ENCODE peak calls at places on chromosomes 6 and 20, in six cellular contexts. C is transverse colon, V is stomach, E is K562, R is tibial nerve, L is A549. B is an unnamed sample. For H3K4me1, the result is how much of the 10 kb centered on the place peaks cover.

GRCh38 chr6:1310628-1311399 is 1.1 kb upstream of the FOXQ1 start:
- DNase-seq in C (peak), V (peak), E (no peak), R (no peak), L (peak), B (no peak)

GRCh38 chr6:68134796-68135195 is 500.3 kb upstream of the ADGRB3 start:
- DNase-seq in C (no peak), V (no peak), E (no peak), R (no peak), L (no peak), B (no peak)

GRCh38 chr6:71258078-71258866 is 30.3 kb upstream of the OGFRL1 start:
- DNase-seq in C (no peak), V (no peak), E (no peak), R (no peak), L (no peak), B (no peak)

GRCh38 chr6:44151348-44152108 is 7.1 kb upstream of the CAPN11 start:
- DNase-seq in C (peak), V (peak), E (peak), R (peak), L (peak), B (peak)

GRCh38 chr6:134065706-134066105 is 13.3 kb upstream of the SLC2A12 start:
- DNase-seq in C (no peak), V (no peak), E (peak), R (no peak), L (peak), B (no peak)

GRCh38 chr20:39390186-39390585 is 428.0 kb downstream of the DHX35 start:
- DNase-seq in C (no peak), V (no peak), E (no peak), R (no peak), L (no peak), B (no peak)

GRCh38 chr6:27839303-27840081 is 72.7 kb downstream of the OR2B2 start:
- DNase-seq in C (peak), V (peak), E (no peak), R (peak), L (peak), B (no peak)

GRCh38 chr20:48310312-48310711 is 517.5 kb downstream of the PREX1 start:
- DNase-seq in C (no peak), V (no peak), E (no peak), R (no peak), L (no peak), B (no peak)

GRCh38 chr6:100889351-100889750 is 8.2 kb upstream of the ASCC3 start:
- DNase-seq in C (no peak), V (no peak), E (no peak), R (no peak), L (no peak), B (no peak)

GRCh38 chr20:1898496-1899168 is 3.4 kb downstream of the SIRPA start:
- DNase-seq in C (no peak), V (no peak), E (no peak), R (no peak), L (no peak), B (no peak)

GRCh38 chr6:132122871-132123270 is 171.7 kb upstream of the CCN2 start:
- DNase-seq in C (no peak), V (no peak), E (no peak), R (no peak), L (no peak), B (no peak)

GRCh38 chr20:48502758-48503157 is 325.0 kb downstream of the PREX1 start:
- DNase-seq in C (no peak), V (no peak), E (no peak), R (no peak), L (no peak), B (no peak)

GRCh38 chr20:1631309-1632227 is 11.8 kb upstream of the SIRPB1 start:
- DNase-seq in C (no peak), V (no peak), E (no peak), R (no peak), L (no peak), B (no peak)

GRCh38 chr6:75326557-75327258 is 42.1 kb upstream of the TMEM30A start:
- DNase-seq in C (no peak), V (no peak), E (no peak), R (no peak), L (peak), B (no peak)

GRCh38 chr6:124273701-124274100 is 470.0 kb downstream of the NKAIN2 start:
- DNase-seq in C (no peak), V (no peak), E (no peak), R (no peak), L (no peak), B (no peak)

GRCh38 chr20:59644371-59644939 is 40.1 kb downstream of the PHACTR3 start:
- DNase-seq in C (no peak), V (peak), E (no peak), R (no peak), L (no peak), B (peak)

GRCh38 chr6:34295721-34296120 is 46.9 kb upstream of the SMIM29 start:
- DNase-seq in C (no peak), V (no peak), E (no peak), R (no peak), L (no peak), B (no peak)

GRCh38 chr6:7996538-7997225 is 67.5 kb downstream of the BLOC1S5 start:
- DNase-seq in C (no peak), V (no peak), E (no peak), R (no peak), L (no peak), B (peak)

GRCh38 chr6:3037578-3038365 is 30.5 kb upstream of the RIPK1 start:
- DNase-seq in C (no peak), V (no peak), E (no peak), R (no peak), L (no peak), B (no peak)

GRCh38 chr6:101403566-101403965 is 10.1 kb downstream of the GRIK2 start:
- DNase-seq in C (no peak), V (no peak), E (no peak), R (no peak), L (no peak), B (no peak)

GRCh38 chr6:161411265-161411944 is 137.5 kb upstream of the AGPAT4 start:
- DNase-seq in C (no peak), V (no peak), E (no peak), R (no peak), L (peak), B (no peak)

GRCh38 chr6:13873288-13874190 is 51.2 kb upstream of the RNF182 start:
- DNase-seq in C (peak), V (peak), E (peak), R (peak), L (peak), B (peak)

GRCh38 chr20:977021-977420 is 25.1 kb downstream of the RSPO4 start:
- DNase-seq in C (no peak), V (no peak), E (no peak), R (no peak), L (no peak), B (no peak)

GRCh38 chr6:7311920-7312615 is 931 bp downstream of the SSR1 start:
- DNase-seq in C (no peak), V (no peak), E (no peak), R (no peak), L (peak), B (no peak)

GRCh38 chr6:16883414-16883813 is 122.2 kb upstream of the ATXN1 start:
- DNase-seq in C (no peak), V (no peak), E (no peak), R (no peak), L (no peak), B (no peak)

GRCh38 chr6:67361264-67361663 is 1273.8 kb upstream of the ADGRB3 start:
- DNase-seq in C (no peak), V (no peak), E (no peak), R (no peak), L (no peak), B (no peak)

GRCh38 chr6:80001337-80001736 is 3.1 kb upstream of the TTK start:
- DNase-seq in C (no peak), V (no peak), E (no peak), R (no peak), L (no peak), B (no peak)

GRCh38 chr6:80006541-80006940 is 2.1 kb downstream of the TTK start:
- DNase-seq in C (no peak), V (no peak), E (no peak), R (no peak), L (no peak), B (no peak)

GRCh38 chr6:80003841-80004198 is 629 bp upstream of the TTK start:
- DNase-seq in C (peak), V (no peak), E (no peak), R (peak), L (no peak), B (peak)

GRCh38 chr6:80005406-80005805 is 957 bp downstream of the TTK start:
- DNase-seq in C (no peak), V (no peak), E (no peak), R (no peak), L (no peak), B (no peak)

GRCh38 chr6:80004199-80005072 is at the start of gene TTK:
- DNase-seq in C (peak), V (peak), E (peak), R (peak), L (peak), B (peak)
- TF ChIP-seq POLR2A in C (peak), V (no peak), E (peak), R (peak), L (no peak), B (no peak)

GRCh38 chr6:26218824-26219223 is 131.6 kb downstream of the HFE start:
- DNase-seq in C (no peak), V (no peak), E (peak), R (no peak), L (no peak), B (no peak)

GRCh38 chr6:26216015-26216885 is 129.0 kb downstream of the HFE start:
- DNase-seq in C (peak), V (peak), E (peak), R (peak), L (no peak), B (peak)

GRCh38 chr6:26215200-26216014 is 128.2 kb downstream of the HFE start:
- DNase-seq in C (no peak), V (no peak), E (no peak), R (no peak), L (no peak), B (no peak)

GRCh38 chr6:26217714-26218075 is 130.5 kb downstream of the HFE start:
- DNase-seq in C (no peak), V (no peak), E (no peak), R (no peak), L (no peak), B (no peak)

GRCh38 chr6:26216886-26217713 is 129.9 kb downstream of the HFE start:
- DNase-seq in C (peak), V (peak), E (peak), R (peak), L (no peak), B (peak)
- TF ChIP-seq EP300 in C (peak), V (no peak), E (peak), R (peak), L (no peak), B (no peak)

DNA sequence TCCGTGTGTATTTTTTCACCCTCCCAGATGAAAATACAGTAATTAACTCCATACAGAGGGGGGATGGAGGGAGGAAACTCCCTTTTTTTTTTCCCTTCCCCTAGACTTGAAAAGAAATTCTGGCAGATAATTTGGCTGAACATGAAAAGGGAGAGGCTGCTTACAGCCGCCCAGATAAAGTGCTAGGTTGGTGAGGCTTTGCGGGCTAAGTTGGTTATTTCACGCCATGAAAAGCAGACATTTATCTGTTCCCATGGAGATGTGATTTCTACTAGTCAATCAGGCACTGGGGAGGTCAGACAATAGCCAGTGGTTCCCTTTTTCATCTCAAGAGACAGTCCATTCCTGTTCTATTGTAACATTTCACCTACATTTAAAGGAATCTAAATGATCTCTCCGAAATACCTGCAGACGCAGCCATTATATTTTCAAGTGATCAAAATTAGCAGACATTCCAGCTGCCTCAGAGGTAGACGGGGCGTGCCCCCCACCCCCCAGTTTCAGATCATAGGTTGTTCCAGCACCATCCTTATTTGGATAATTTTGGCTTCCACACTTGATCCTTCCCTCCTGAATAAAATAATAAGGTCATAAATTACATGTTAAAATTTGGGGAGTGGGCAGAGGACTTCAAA is 143.9 kb upstream of the ZNF217 start:
- DNase-seq in C (no peak), V (no peak), E (no peak), R (no peak), L (no peak), B (no peak)
- H3K4me1 ChIP-seq in C (under half), V (under half), E (under half), R (under half), L (half or more), B (under half)

GRCh38 chr20:11497543-11497942 is 420.1 kb upstream of the BTBD3 start:
- DNase-seq in C (no peak), V (no peak), E (no peak), R (no peak), L (no peak), B (no peak)

GRCh38 chr20:11496382-11496781 is 421.3 kb upstream of the BTBD3 start:
- DNase-seq in C (no peak), V (no peak), E (no peak), R (no peak), L (peak), B (no peak)

GRCh38 chr20:11492391-11492790 is 425.3 kb upstream of the BTBD3 start:
- DNase-seq in C (no peak), V (no peak), E (no peak), R (no peak), L (no peak), B (no peak)

GRCh38 chr20:11492846-11493245 is 424.8 kb upstream of the BTBD3 start:
- DNase-seq in C (no peak), V (no peak), E (no peak), R (no peak), L (no peak), B (no peak)
- TF ChIP-seq POLR2A in C (no peak), V (no peak), E (no peak), R (no peak), L (no peak), B (no peak)

DNA sequence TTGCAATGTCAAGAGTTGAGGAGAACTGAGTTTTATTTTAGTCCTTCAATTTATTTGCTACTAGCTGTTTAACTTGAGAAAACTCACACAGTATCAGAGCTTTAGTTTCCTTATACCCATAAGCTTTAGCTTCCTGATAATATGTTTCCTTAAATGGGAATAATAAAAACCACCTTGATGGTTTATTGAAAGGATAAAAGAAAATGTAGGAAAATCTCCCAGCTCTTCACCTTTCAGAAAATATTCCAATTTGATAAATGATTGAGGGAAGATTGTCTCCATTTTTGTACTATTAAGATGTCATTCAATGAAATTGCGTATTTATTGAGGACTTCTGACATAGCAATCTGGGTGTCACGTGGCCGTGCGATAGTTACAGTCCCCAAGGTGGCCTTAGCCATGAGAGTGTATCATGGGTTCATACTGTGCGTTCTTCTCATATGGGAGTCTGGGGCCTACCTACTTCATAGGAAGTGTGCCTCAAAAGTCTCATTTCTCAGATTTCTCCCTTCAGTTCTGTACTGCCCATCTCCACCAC is 296.3 kb upstream of the BMP2 start:
- DNase-seq in C (no peak), V (no peak), E (no peak), R (no peak), L (no peak), B (no peak)
- TF ChIP-seq EP300 in C (no peak), V (no peak), E (no peak), R (no peak), L (no peak), B (no peak)

GRCh38 chr6:125806813-125807212 is 16.1 kb downstream of the NCOA7 start:
- DNase-seq in C (no peak), V (no peak), E (no peak), R (no peak), L (no peak), B (no peak)
- H3K4me1 ChIP-seq in C (under half), V (half or more), E (under half), R (under half), L (under half), B (under half)

DNA sequence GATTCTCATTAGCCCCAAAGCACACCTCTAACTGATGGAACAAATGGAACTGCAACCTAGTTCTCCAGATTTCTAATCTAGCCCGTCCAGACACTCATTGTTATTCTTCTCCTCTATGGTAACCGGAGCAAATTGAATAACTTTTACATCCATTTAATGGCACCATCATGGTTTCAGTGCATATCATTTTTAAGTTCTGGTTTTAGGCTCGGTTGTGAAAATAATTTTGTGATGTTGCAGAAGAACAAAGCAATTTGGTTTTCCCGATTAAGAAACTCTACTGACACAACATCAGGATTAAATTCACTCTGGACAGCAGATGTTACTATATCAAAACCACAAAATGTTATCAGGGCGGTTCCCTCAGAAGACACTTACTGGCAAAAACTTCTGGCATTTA is 42.5 kb upstream of the HBS1L start:
- DNase-seq in C (no peak), V (no peak), E (no peak), R (no peak), L (no peak), B (no peak)
- TF ChIP-seq POLR2A in C (no peak), V (no peak), E (no peak), R (no peak), L (no peak), B (no peak)

DNA sequence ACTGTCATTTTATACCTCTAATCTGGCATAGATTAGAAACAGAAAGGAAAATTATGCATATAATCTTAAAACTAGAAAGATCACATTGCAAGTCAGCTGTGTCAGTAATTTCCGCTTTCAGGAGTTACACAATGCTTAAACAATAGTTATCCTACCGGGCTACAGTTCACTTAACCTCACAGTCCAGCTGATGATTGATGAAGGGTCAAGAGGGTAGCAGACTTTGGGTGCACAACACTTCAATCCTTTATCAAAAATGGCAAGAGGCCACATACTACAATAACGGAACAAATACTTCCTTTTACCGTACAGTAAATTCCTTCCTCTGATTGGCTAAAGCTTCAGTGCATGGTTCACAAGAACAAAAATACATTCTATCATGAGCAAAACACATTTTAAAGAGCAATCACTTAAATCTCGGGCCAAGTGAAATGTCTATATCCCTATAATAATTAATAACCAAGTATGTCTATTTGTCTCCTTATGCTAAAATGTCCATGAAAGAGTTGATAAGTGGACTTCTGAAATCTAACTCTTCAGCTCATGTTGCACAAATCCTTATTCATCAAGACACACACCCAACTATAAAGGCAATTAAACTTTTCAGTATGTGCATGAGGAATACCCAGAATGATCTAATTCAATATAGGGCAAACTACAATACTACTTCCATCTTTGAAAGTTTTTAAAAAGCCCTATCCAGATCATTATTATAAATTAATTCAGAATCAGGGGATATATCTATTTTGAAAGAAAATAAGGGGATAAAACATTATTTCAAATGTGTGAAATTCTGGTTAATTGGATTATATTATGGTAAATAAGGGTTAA is 76.8 kb downstream of the HIVEP2 start:
- DNase-seq in C (no peak), V (no peak), E (no peak), R (no peak), L (no peak), B (no peak)
- TF ChIP-seq EP300 in C (no peak), V (no peak), E (no peak), R (no peak), L (no peak), B (no peak)

GRCh38 chr6:114342826-114343781 is at the start of gene HS3ST5:
- DNase-seq in C (peak), V (no peak), E (no peak), R (no peak), L (peak), B (peak)
- H3K4me1 ChIP-seq in C (under half), V (under half), E (under half), R (under half), L (under half), B (under half)

B was measured in sigmoid colon.